ENCODE peak calls at places on chromosome 15, in nine cellular contexts. R is fibroblast of the conjunctiva; A is fibroblast of lung; I is neural crest cell; V is mammary epithelial cell; H is NCI-H774; T is astrocyte of the spinal cord; C is stimulated activated CD4-positive, alpha-beta T cell treated with anti-CD3 and anti-CD28 coated beads, Interleukin-4, amount 100 ng/mL, for 1 hour; J is NCI-H1092 treated with DMSO at 0.1 percent for 48 hours. P is an unnamed sample.

GRCh38 chr15:94070341-94071275 is 160.8 kb upstream of the MCTP2 start:
- DNase-seq in R (no peak), A (peak), I (peak), V (no peak), H (peak), T (peak), C (no peak), J (no peak), P (no peak)

GRCh38 chr15:84975871-84976351 is 5.7 kb upstream of the PDE8A start:
- DNase-seq in R (no peak), A (no peak), I (no peak), V (no peak), H (no peak), T (no peak), C (no peak), J (no peak), P (no peak)

GRCh38 chr15:100438570-100438969 is 90.2 kb downstream of the CERS3 start:
- DNase-seq in R (no peak), A (peak), I (no peak), V (peak), H (peak), T (no peak), C (peak), J (peak), P (no peak)

GRCh38 chr15:66700802-66701421 is 1.1 kb upstream of the SMAD6 start:
- DNase-seq in R (peak), A (peak), I (peak), V (peak), H (peak), T (peak), C (peak), J (peak), P (peak)

GRCh38 chr15:78440375-78441373 is 2.7 kb downstream of the IREB2 start:
- DNase-seq in R (no peak), A (no peak), I (no peak), V (no peak), H (no peak), T (no peak), C (no peak), J (no peak), P (no peak)

GRCh38 chr15:85607842-85608241 is 186.9 kb downstream of the KLHL25 start:
- DNase-seq in R (peak), A (peak), I (no peak), V (peak), H (no peak), T (peak), C (no peak), J (no peak), P (peak)

GRCh38 chr15:67809441-67809840 is 15.9 kb upstream of the SKOR1 start:
- DNase-seq in R (no peak), A (no peak), I (no peak), V (no peak), H (no peak), T (no peak), C (no peak), J (no peak), P (no peak)

GRCh38 chr15:72173401-72173800 is 24.2 kb downstream of the GRAMD2A start:
- DNase-seq in R (no peak), A (no peak), I (no peak), V (no peak), H (no peak), T (no peak), C (no peak), J (no peak), P (no peak)

GRCh38 chr15:53115563-53115962 is 325.4 kb upstream of the ONECUT1 start:
- DNase-seq in R (no peak), A (no peak), I (no peak), V (no peak), H (no peak), T (no peak), C (no peak), J (no peak), P (no peak)

GRCh38 chr15:25905140-25905539 is 42.0 kb upstream of the ATP10A start:
- DNase-seq in R (peak), A (peak), I (no peak), V (no peak), H (no peak), T (peak), C (peak), J (no peak), P (peak)

GRCh38 chr15:53762916-53763315 is 3.5 kb upstream of the WDR72 start:
- DNase-seq in R (no peak), A (no peak), I (no peak), V (no peak), H (no peak), T (no peak), C (no peak), J (no peak), P (no peak)

GRCh38 chr15:100769043-100769974 is 110.3 kb upstream of the ALDH1A3 start:
- DNase-seq in R (no peak), A (no peak), I (no peak), V (no peak), H (no peak), T (no peak), C (no peak), J (no peak), P (no peak)

GRCh38 chr15:77659350-77660321 is 26.9 kb upstream of the LINGO1 start:
- DNase-seq in R (peak), A (peak), I (peak), V (peak), H (peak), T (peak), C (peak), J (peak), P (peak)

GRCh38 chr15:81189583-81190283 is 6.9 kb upstream of the IL16 start:
- DNase-seq in R (peak), A (peak), I (no peak), V (peak), H (no peak), T (peak), C (no peak), J (no peak), P (peak)

GRCh38 chr15:82074610-82075009 is 28.8 kb upstream of the MEX3B start:
- DNase-seq in R (no peak), A (no peak), I (no peak), V (no peak), H (no peak), T (no peak), C (no peak), J (no peak), P (no peak)

GRCh38 chr15:69226028-69226355 is 65.6 kb downstream of the GLCE start:
- DNase-seq in R (no peak), A (no peak), I (no peak), V (no peak), H (no peak), T (no peak), C (no peak), J (no peak), P (no peak)

P was measured in HCEC 1CT.